ENCODE peak calls at places on chromosomes 12 and 14, in six cellular contexts. One of them, this sample, is unnamed.

GRCh38 chr12:24960222-24960855 is 11.4 kb upstream of the BCAT1 start:
- DNase-seq in NCI-H446: peak; percentile 48
- DNase-seq in stomach: no peak
- DNase-seq in choroid plexus epithelial cell: peak; percentile 81
- DNase-seq in fibroblast of lung: peak; percentile 62
- DNase-seq in skeletal muscle cell: no peak
- DNase-seq in this sample: no peak

GRCh38 chr12:51871126-51871525 is 16.8 kb upstream of the ANKRD33 start:
- DNase-seq in fibroblast of lung: no peak
- DNase-seq in skeletal muscle cell: no peak
- DNase-seq in choroid plexus epithelial cell: no peak
- DNase-seq in NCI-H446: no peak
- DNase-seq in stomach: no peak
- DNase-seq in this sample: no peak

GRCh38 chr12:62438098-62438692 is 28.4 kb upstream of the MON2 start:
- DNase-seq in fibroblast of lung: peak; percentile 32
- DNase-seq in skeletal muscle cell: no peak
- DNase-seq in stomach: peak; percentile 54
- DNase-seq in choroid plexus epithelial cell: peak; percentile 78
- DNase-seq in NCI-H446: peak; percentile 53
- DNase-seq in this sample: no peak

GRCh38 chr12:110917467-110917866 is 2.9 kb downstream of the MYL2 start:
- DNase-seq in skeletal muscle cell: peak; percentile 39
- DNase-seq in NCI-H446: no peak
- DNase-seq in fibroblast of lung: peak; percentile 90
- DNase-seq in stomach: no peak
- DNase-seq in choroid plexus epithelial cell: peak; percentile 33
- DNase-seq in this sample: no peak

GRCh38 chr12:68759852-68760251 is 13.9 kb downstream of the SLC35E3 start:
- DNase-seq in stomach: no peak
- DNase-seq in skeletal muscle cell: no peak
- DNase-seq in NCI-H446: no peak
- DNase-seq in fibroblast of lung: no peak
- DNase-seq in choroid plexus epithelial cell: peak; percentile 20
- DNase-seq in this sample: no peak

GRCh38 chr12:86349196-86349595 is 93.0 kb upstream of the MGAT4C start:
- DNase-seq in fibroblast of lung: no peak
- DNase-seq in stomach: no peak
- DNase-seq in skeletal muscle cell: no peak
- DNase-seq in choroid plexus epithelial cell: no peak
- DNase-seq in NCI-H446: peak; percentile 66
- DNase-seq in this sample: no peak

GRCh38 chr12:66176105-66176504 is 6.3 kb upstream of the TMBIM4 start:
- DNase-seq in choroid plexus epithelial cell: peak; percentile 38
- DNase-seq in fibroblast of lung: no peak
- DNase-seq in skeletal muscle cell: no peak
- DNase-seq in stomach: no peak
- DNase-seq in NCI-H446: no peak
- DNase-seq in this sample: no peak

GRCh38 chr12:49942921-49943662 is 7.4 kb upstream of the AQP2 start:
- DNase-seq in stomach: peak; percentile 56
- DNase-seq in skeletal muscle cell: no peak
- DNase-seq in choroid plexus epithelial cell: no peak
- DNase-seq in NCI-H446: peak; percentile 25
- DNase-seq in fibroblast of lung: no peak
- DNase-seq in this sample: no peak

GRCh38 chr12:15196221-15196620 is 25.0 kb downstream of the RERG start:
- DNase-seq in stomach: no peak
- DNase-seq in skeletal muscle cell: no peak
- DNase-seq in choroid plexus epithelial cell: no peak
- DNase-seq in NCI-H446: no peak
- DNase-seq in fibroblast of lung: no peak
- DNase-seq in this sample: no peak

GRCh38 chr14:61670576-61670975 is 24.7 kb upstream of the HIF1A start:
- DNase-seq in stomach: no peak
- DNase-seq in NCI-H446: no peak
- DNase-seq in skeletal muscle cell: no peak
- DNase-seq in choroid plexus epithelial cell: no peak
- DNase-seq in fibroblast of lung: no peak
- DNase-seq in this sample: no peak

GRCh38 chr12:119902084-119902509 is 25.0 kb upstream of the CIT start:
- DNase-seq in stomach: peak; percentile 66
- DNase-seq in choroid plexus epithelial cell: peak; percentile 88
- DNase-seq in skeletal muscle cell: peak; percentile 25
- DNase-seq in fibroblast of lung: peak; percentile 62
- DNase-seq in NCI-H446: peak; percentile 67
- DNase-seq in this sample: peak; percentile 35

GRCh38 chr14:68682166-68683103 is 110.4 kb downstream of the ZFP36L1 start:
- DNase-seq in stomach: no peak
- DNase-seq in choroid plexus epithelial cell: peak; percentile 97
- DNase-seq in skeletal muscle cell: peak; percentile 95
- DNase-seq in fibroblast of lung: peak; percentile 97
- DNase-seq in NCI-H446: peak; percentile 79
- DNase-seq in this sample: no peak

GRCh38 chr14:101075025-101075800 is 171.7 kb upstream of the RTL1 start:
- DNase-seq in skeletal muscle cell: no peak
- DNase-seq in stomach: peak; percentile 15
- DNase-seq in fibroblast of lung: peak; percentile 21
- DNase-seq in choroid plexus epithelial cell: no peak
- DNase-seq in NCI-H446: no peak
- DNase-seq in this sample: peak; percentile 14

GRCh38 chr14:88490168-88490567 is 64.6 kb downstream of the PTPN21 start:
- DNase-seq in skeletal muscle cell: no peak
- DNase-seq in fibroblast of lung: no peak
- DNase-seq in choroid plexus epithelial cell: no peak
- DNase-seq in stomach: no peak
- DNase-seq in NCI-H446: no peak
- DNase-seq in this sample: no peak

GRCh38 chr12:40738856-40739255 is 46.6 kb downstream of the CNTN1 start:
- DNase-seq in choroid plexus epithelial cell: no peak
- DNase-seq in fibroblast of lung: no peak
- DNase-seq in skeletal muscle cell: no peak
- DNase-seq in NCI-H446: peak; percentile 39
- DNase-seq in stomach: no peak
- DNase-seq in this sample: no peak

GRCh38 chr14:38079268-38079667 is 128.4 kb upstream of the SSTR1 start:
- DNase-seq in NCI-H446: no peak
- DNase-seq in choroid plexus epithelial cell: peak; percentile 6
- DNase-seq in stomach: no peak
- DNase-seq in skeletal muscle cell: no peak
- DNase-seq in fibroblast of lung: no peak
- DNase-seq in this sample: no peak

GRCh38 chr12:47991592-47991991 is 12.7 kb downstream of the COL2A1 start:
- DNase-seq in stomach: no peak
- DNase-seq in NCI-H446: no peak
- DNase-seq in choroid plexus epithelial cell: no peak
- DNase-seq in fibroblast of lung: no peak
- DNase-seq in skeletal muscle cell: no peak
- DNase-seq in this sample: no peak

GRCh38 chr12:8996682-8997405 is 7.5 kb downstream of the KLRG1 start:
- DNase-seq in fibroblast of lung: peak; percentile 46
- DNase-seq in skeletal muscle cell: peak; percentile 2
- DNase-seq in NCI-H446: no peak
- DNase-seq in stomach: no peak
- DNase-seq in choroid plexus epithelial cell: peak; percentile 27
- DNase-seq in this sample: no peak

GRCh38 chr12:126069549-126070165 is 1004.4 kb downstream of the AACS start:
- DNase-seq in skeletal muscle cell: peak; percentile 8
- DNase-seq in NCI-H446: peak; percentile 55
- DNase-seq in fibroblast of lung: peak; percentile 50
- DNase-seq in choroid plexus epithelial cell: peak; percentile 51
- DNase-seq in stomach: peak; percentile 49
- DNase-seq in this sample: no peak

GRCh38 chr14:90281261-90281660 is 24.9 kb downstream of the PSMC1 start:
- DNase-seq in stomach: no peak
- DNase-seq in NCI-H446: no peak
- DNase-seq in fibroblast of lung: peak; percentile 90
- DNase-seq in choroid plexus epithelial cell: peak; percentile 68
- DNase-seq in skeletal muscle cell: no peak
- DNase-seq in this sample: no peak

GRCh38 chr14:22549981-22550670 is 38.9 kb downstream of the DAD1 start:
- DNase-seq in choroid plexus epithelial cell: peak; percentile 81
- DNase-seq in fibroblast of lung: peak; percentile 81
- DNase-seq in stomach: no peak
- DNase-seq in skeletal muscle cell: no peak
- DNase-seq in NCI-H446: peak; percentile 45
- DNase-seq in this sample: no peak

GRCh38 chr12:8554451-8555195 is 13.9 kb upstream of the CLEC4E start:
- DNase-seq in fibroblast of lung: peak; percentile 60
- DNase-seq in choroid plexus epithelial cell: peak; percentile 65
- DNase-seq in NCI-H446: no peak
- DNase-seq in skeletal muscle cell: no peak
- DNase-seq in stomach: no peak
- DNase-seq in this sample: no peak

GRCh38 chr14:68376067-68376810 is 416.6 kb downstream of the ZFP36L1 start:
- DNase-seq in NCI-H446: no peak
- DNase-seq in fibroblast of lung: peak; percentile 81
- DNase-seq in skeletal muscle cell: no peak
- DNase-seq in stomach: no peak
- DNase-seq in choroid plexus epithelial cell: no peak
- DNase-seq in this sample: no peak